ENCODE peak calls at places on chromosomes 2 and 18, in four cellular contexts. W, U, J and H are unnamed samples.

GRCh38 chr2:5401258-5401657 is 290.9 kb upstream of the SOX11 start:
- DNase-seq in W (no peak), U (no peak), J (no peak), H (no peak)

GRCh38 chr2:218186355-218186766 is 19.6 kb upstream of the CXCR1 start:
- DNase-seq in W (peak), U (peak), J (peak), H (peak)

GRCh38 chr2:46847185-46847710 is 68.4 kb downstream of the MCFD2 start:
- DNase-seq in W (no peak), U (peak), J (peak), H (peak)

GRCh38 chr2:10129490-10129889 is 7.0 kb downstream of the RRM2 start:
- DNase-seq in W (no peak), U (no peak), J (no peak), H (no peak)

GRCh38 chr2:127053731-127054603 is 53.0 kb downstream of the BIN1 start:
- DNase-seq in W (no peak), U (peak), J (no peak), H (no peak)

GRCh38 chr2:176779917-176780316 is 432.7 kb upstream of the HNRNPA3 start:
- DNase-seq in W (no peak), U (no peak), J (no peak), H (no peak)

GRCh38 chr2:25188405-25188804 is 20.0 kb upstream of the POMC start:
- DNase-seq in W (no peak), U (no peak), J (no peak), H (no peak)

GRCh38 chr18:68796936-68797690 is 767 bp upstream of the CCDC102B start:
- DNase-seq in W (no peak), U (peak), J (peak), H (peak)

GRCh38 chr2:235605306-235605998 is 111.6 kb downstream of the AGAP1 start:
- DNase-seq in W (no peak), U (peak), J (peak), H (peak)

GRCh38 chr2:112465373-112465772 is 16.6 kb upstream of the TTL start:
- DNase-seq in W (no peak), U (peak), J (peak), H (peak)

GRCh38 chr2:218270721-218271486 is 585 bp downstream of the PNKD start:
- DNase-seq in W (no peak), U (no peak), J (peak), H (no peak)

GRCh38 chr18:10518595-10519273 is 7.1 kb upstream of the NAPG start:
- DNase-seq in W (no peak), U (peak), J (peak), H (peak)

GRCh38 chr2:221574231-221574570 is 2.1 kb upstream of the EPHA4 start:
- DNase-seq in W (no peak), U (no peak), J (no peak), H (no peak)

GRCh38 chr2:53787911-53788289 is 1.1 kb downstream of the ERLEC1 start:
- DNase-seq in W (no peak), U (no peak), J (no peak), H (peak)

GRCh38 chr2:47688561-47688960 is 94.4 kb upstream of the MSH6 start:
- DNase-seq in W (no peak), U (no peak), J (no peak), H (peak)

GRCh38 chr18:31498450-31499156 is 626 bp downstream of the DSG2 start:
- DNase-seq in W (peak), U (no peak), J (no peak), H (no peak)

GRCh38 chr2:216692636-216693413 is 2.5 kb downstream of the IGFBP5 start:
- DNase-seq in W (peak), U (peak), J (peak), H (peak)

GRCh38 chr2:106158871-106159270 is 35.2 kb downstream of the UXS1 start:
- DNase-seq in W (no peak), U (no peak), J (no peak), H (no peak)

GRCh38 chr2:143433158-143433557 is 303.9 kb downstream of the ARHGAP15 start:
- DNase-seq in W (no peak), U (peak), J (peak), H (no peak)

GRCh38 chr18:76795981-76796380 is 26.4 kb upstream of the ZNF236 start:
- DNase-seq in W (no peak), U (no peak), J (no peak), H (no peak)

GRCh38 chr2:52934354-52934898 is 833.2 kb upstream of the CHAC2 start:
- DNase-seq in W (no peak), U (peak), J (peak), H (peak)

GRCh38 chr18:69935319-69936190 is 12.1 kb downstream of the CD226 start:
- DNase-seq in W (peak), U (no peak), J (no peak), H (peak)

GRCh38 chr18:74505776-74506175 is 9.6 kb downstream of the CNDP2 start:
- DNase-seq in W (no peak), U (no peak), J (no peak), H (no peak)

GRCh38 chr2:39663187-39663930 is 2.4 kb upstream of the TMEM178A start:
- DNase-seq in W (no peak), U (no peak), J (no peak), H (no peak)

GRCh38 chr18:12606592-12607315 is 51.2 kb downstream of the SPIRE1 start:
- DNase-seq in W (no peak), U (peak), J (peak), H (peak)

GRCh38 chr2:233005096-233005495 is 8.0 kb downstream of the NGEF start:
- DNase-seq in W (no peak), U (no peak), J (no peak), H (no peak)

GRCh38 chr2:204715332-204715731 is 170.1 kb downstream of the PARD3B start:
- DNase-seq in W (no peak), U (peak), J (no peak), H (no peak)

GRCh38 chr2:183010112-183010511 is 28.1 kb downstream of the NCKAP1 start:
- DNase-seq in W (no peak), U (peak), J (peak), H (peak)

GRCh38 chr2:161426416-161426787 is 10.3 kb downstream of the TBR1 start:
- DNase-seq in W (no peak), U (no peak), J (no peak), H (no peak)

GRCh38 chr2:60356346-60356745 is 197.1 kb downstream of the BCL11A start:
- DNase-seq in W (no peak), U (no peak), J (no peak), H (no peak)

GRCh38 chr18:23166863-23167531 is 31.7 kb downstream of the CABLES1 start:
- DNase-seq in W (no peak), U (no peak), J (no peak), H (no peak)

GRCh38 chr2:240461471-240462072 is 26.1 kb downstream of the GPC1 start:
- DNase-seq in W (no peak), U (no peak), J (no peak), H (no peak)

GRCh38 chr2:110708455-110708854 is 23.9 kb upstream of the ACOXL start:
- DNase-seq in W (no peak), U (no peak), J (no peak), H (no peak)

GRCh38 chr18:14921547-14921946 is 173.6 kb downstream of the ANKRD30B start:
- DNase-seq in W (no peak), U (no peak), J (no peak), H (no peak)

GRCh38 chr2:209936106-209936663 is 66.3 kb upstream of the RPE start:
- DNase-seq in W (no peak), U (peak), J (no peak), H (no peak)

GRCh38 chr2:241636182-241636982 is 576 bp downstream of the THAP4 start:
- DNase-seq in W (peak), U (peak), J (peak), H (peak)

GRCh38 chr18:44895176-44895798 is 214.6 kb downstream of the SETBP1 start:
- DNase-seq in W (peak), U (peak), J (peak), H (peak)